ENCODE peak calls at places on chromosomes 16 and 17, in six cellular contexts. Y is cardiac muscle cell, F is GM23338, K is A549, D is uterus, I is heart left ventricle. G is an unnamed sample.

GRCh38 chr16:3948378-3948995 is 68.0 kb upstream of the CREBBP start:
- DNase-seq in I (no peak), Y (no peak), F (no peak), K (no peak), D (no peak), G (no peak)

GRCh38 chr17:22301353-22301745 is 609.0 kb downstream of the KCNJ18 start:
- DNase-seq in D (no peak), F (no peak), Y (no peak), K (no peak), I (no peak), G (no peak)

GRCh38 chr17:28745052-28745776 is 1.4 kb downstream of the TRAF4 start:
- DNase-seq in Y (peak), I (no peak), D (peak), K (peak), F (peak), G (no peak)

GRCh38 chr17:63701477-63702222 is 1.7 kb upstream of the LIMD2 start:
- DNase-seq in D (no peak), F (no peak), K (no peak), I (peak), Y (no peak), G (peak)

GRCh38 chr16:84774810-84775209 is 45.0 kb upstream of the CRISPLD2 start:
- DNase-seq in F (no peak), Y (peak), K (no peak), D (peak), I (no peak), G (peak)

GRCh38 chr16:50665128-50665878 is 15.8 kb downstream of the SNX20 start:
- DNase-seq in F (peak), Y (peak), I (peak), D (peak), K (peak), G (peak)

GRCh38 chr16:61500851-61501250 is 535.4 kb downstream of the CDH8 start:
- DNase-seq in Y (no peak), K (no peak), I (no peak), F (no peak), D (no peak), G (no peak)

GRCh38 chr17:50270430-50271172 is 3.7 kb upstream of the TMEM92 start:
- DNase-seq in Y (peak), D (peak), K (no peak), I (no peak), F (peak), G (peak)

GRCh38 chr16:14088155-14088753 is 17.1 kb downstream of the MRTFB start:
- DNase-seq in F (no peak), I (no peak), Y (peak), D (no peak), K (no peak), G (no peak)

GRCh38 chr17:6953689-6954088 is 42.2 kb upstream of the ALOX12 start:
- DNase-seq in K (no peak), Y (no peak), D (no peak), F (no peak), I (no peak), G (no peak)

GRCh38 chr17:37714897-37715296 is 30.0 kb downstream of the HNF1B start:
- DNase-seq in D (no peak), K (peak), F (no peak), Y (no peak), I (no peak), G (no peak)

GRCh38 chr17:35052240-35052608 is 11.3 kb downstream of the RFFL start:
- DNase-seq in I (no peak), Y (no peak), D (no peak), F (no peak), K (no peak), G (no peak)

GRCh38 chr17:28646039-28646754 is 1.2 kb upstream of the BLTP2 start:
- DNase-seq in I (no peak), Y (no peak), K (peak), D (no peak), F (no peak), G (no peak)

GRCh38 chr17:55702150-55702549 is 20.5 kb downstream of the TMEM100 start:
- DNase-seq in Y (no peak), D (no peak), I (no peak), F (no peak), K (no peak), G (no peak)

GRCh38 chr17:39016193-39017153 is 49.3 kb upstream of the FBXO47 start:
- DNase-seq in D (no peak), F (no peak), I (no peak), Y (peak), K (no peak), G (no peak)

GRCh38 chr16:88914750-88915368 is 48.4 kb upstream of the PABPN1L start:
- DNase-seq in D (no peak), I (no peak), F (no peak), K (no peak), Y (peak), G (no peak)

GRCh38 chr16:12426122-12426521 is 377.6 kb downstream of the CPPED1 start:
- DNase-seq in F (no peak), Y (peak), K (no peak), I (no peak), D (no peak), G (no peak)

GRCh38 chr16:9489823-9490467 is 398.5 kb downstream of the HAPSTR1 start:
- DNase-seq in K (peak), F (peak), Y (no peak), D (peak), I (peak), G (no peak)

GRCh38 chr16:67897231-67897630 is 4.2 kb downstream of the PSKH1 start:
- DNase-seq in I (no peak), K (no peak), Y (peak), F (no peak), D (no peak), G (no peak)

GRCh38 chr17:15892679-15893332 is 52.1 kb upstream of the ADORA2B start:
- DNase-seq in D (no peak), I (no peak), F (no peak), K (peak), Y (peak), G (no peak)

GRCh38 chr17:11744696-11745095 is 146.4 kb downstream of the DNAH9 start:
- DNase-seq in I (no peak), Y (no peak), F (no peak), K (no peak), D (no peak), G (no peak)

GRCh38 chr17:40025991-40026815 is 11.0 kb downstream of the CSF3 start:
- DNase-seq in F (no peak), D (no peak), Y (no peak), I (peak), K (no peak), G (no peak)

GRCh38 chr17:19386276-19386863 is 620 bp downstream of the MFAP4 start:
- DNase-seq in I (peak), F (peak), Y (peak), D (peak), K (peak), G (peak)

GRCh38 chr17:5283531-5284315 is 1.6 kb downstream of the RABEP1 start:
- DNase-seq in K (no peak), F (no peak), I (no peak), Y (peak), D (no peak), G (no peak)

GRCh38 chr17:27226611-27227234 is 67.2 kb upstream of the WSB1 start:
- DNase-seq in I (no peak), F (no peak), Y (peak), D (no peak), K (peak), G (no peak)

GRCh38 chr16:55465077-55465896 is 13.7 kb upstream of the MMP2 start:
- DNase-seq in D (peak), Y (peak), F (peak), K (peak), I (peak), G (peak)

GRCh38 chr16:88941051-88941932 is 35.7 kb downstream of the CBFA2T3 start:
- DNase-seq in I (peak), Y (no peak), K (no peak), D (no peak), F (peak), G (no peak)

GRCh38 chr16:19168173-19169080 is at the start of gene SYT17:
- DNase-seq in F (peak), D (no peak), K (peak), Y (no peak), I (no peak), G (no peak)

GRCh38 chr17:34248807-34249496 is 6.1 kb upstream of the CCL2 start:
- DNase-seq in K (no peak), F (no peak), Y (no peak), D (no peak), I (no peak), G (no peak)

GRCh38 chr17:57612202-57613071 is 132.7 kb downstream of the CCDC182 start:
- DNase-seq in Y (no peak), F (peak), D (no peak), I (no peak), K (no peak), G (no peak)

GRCh38 chr17:83152745-83153611 is 73.6 kb downstream of the METRNL start:
- DNase-seq in I (no peak), D (no peak), Y (no peak), K (no peak), F (no peak), G (peak)

GRCh38 chr16:27515874-27516353 is 33.8 kb downstream of the GTF3C1 start:
- DNase-seq in Y (peak), F (peak), D (no peak), K (peak), I (no peak), G (no peak)

GRCh38 chr17:76385892-76386786 is 1.7 kb downstream of the SPHK1 start:
- DNase-seq in F (peak), K (peak), D (peak), I (peak), Y (peak), G (peak)

GRCh38 chr16:54503011-54503410 is 216.4 kb upstream of the IRX3 start:
- DNase-seq in Y (peak), F (no peak), D (no peak), I (peak), K (no peak), G (no peak)

GRCh38 chr17:34275881-34276280 is 5.9 kb downstream of the CCL7 start:
- DNase-seq in D (no peak), Y (peak), K (peak), I (no peak), F (no peak), G (no peak)

GRCh38 chr17:17557796-17558195 is 33.7 kb downstream of the PEMT start:
- DNase-seq in F (no peak), D (no peak), I (no peak), K (no peak), Y (no peak), G (no peak)

GRCh38 chr17:72477529-72477928 is 356.7 kb downstream of the SOX9 start:
- DNase-seq in I (no peak), K (no peak), F (no peak), D (no peak), Y (no peak), G (no peak)

GRCh38 chr17:72476575-72476986 is 355.8 kb downstream of the SOX9 start:
- DNase-seq in I (no peak), D (no peak), F (peak), Y (no peak), K (no peak), G (no peak)

GRCh38 chr17:72476134-72476533 is 355.3 kb downstream of the SOX9 start:
- DNase-seq in F (no peak), K (no peak), I (no peak), D (no peak), Y (no peak), G (no peak)

GRCh38 chr17:72481572-72481971 is 360.8 kb downstream of the SOX9 start:
- DNase-seq in I (no peak), Y (no peak), F (no peak), D (no peak), K (no peak), G (no peak)

GRCh38 chr17:72479113-72479512 is 358.3 kb downstream of the SOX9 start:
- DNase-seq in I (no peak), D (no peak), Y (no peak), F (peak), K (peak), G (no peak)
- TF ChIP-seq CTCF in I (no peak), D (no peak), Y (no peak), F (peak), K (peak), G (no peak)

GRCh38 chr16:72996291-72997062 is 51.5 kb downstream of the ZFHX3 start:
- DNase-seq in I (no peak), D (no peak), K (no peak), Y (no peak), F (no peak), G (no peak)

GRCh38 chr16:72991645-72992044 is 56.3 kb downstream of the ZFHX3 start:
- DNase-seq in D (no peak), K (no peak), I (no peak), Y (no peak), F (no peak), G (no peak)

GRCh38 chr16:72992142-72992601 is 55.8 kb downstream of the ZFHX3 start:
- DNase-seq in I (no peak), K (no peak), Y (no peak), F (peak), D (no peak), G (no peak)

GRCh38 chr16:72997141-72997542 is 50.8 kb downstream of the ZFHX3 start:
- DNase-seq in F (no peak), I (no peak), Y (peak), K (no peak), D (peak), G (peak)

GRCh38 chr16:72995151-72995881 is 52.6 kb downstream of the ZFHX3 start:
- DNase-seq in D (no peak), Y (no peak), F (peak), I (no peak), K (peak), G (peak)
- TF ChIP-seq CTCF in D (no peak), Y (peak), F (peak), I (peak), K (peak), G (peak)

DNA sequence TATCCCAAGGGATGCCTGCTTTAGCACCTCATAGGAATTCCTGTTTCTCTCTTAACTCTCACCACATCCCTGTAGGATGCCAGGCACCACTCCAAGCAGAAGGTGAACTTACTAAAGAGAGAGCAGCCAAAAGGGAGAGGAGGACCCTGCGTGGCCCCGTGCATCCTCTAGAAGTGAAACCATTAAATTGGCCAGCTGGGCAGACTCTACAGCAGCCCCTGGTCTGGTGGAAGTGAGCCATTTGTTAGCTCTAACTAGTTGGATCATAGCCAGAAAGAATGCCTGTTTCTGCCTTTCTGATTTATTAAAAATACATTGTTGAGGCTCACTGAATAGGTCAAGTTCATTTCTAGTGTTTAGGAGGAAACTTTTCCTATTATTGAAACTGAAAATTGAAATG is 22.3 kb downstream of the TMEM11 start:
- DNase-seq in D (no peak), K (no peak), F (no peak), I (no peak), Y (no peak), G (no peak)
- TF ChIP-seq CTCF in D (no peak), K (no peak), F (no peak), I (no peak), Y (no peak), G (no peak)

GRCh38 chr17:65942592-65942991 is 249.3 kb downstream of the CEP112 start:
- DNase-seq in D (no peak), K (no peak), F (no peak), Y (no peak), I (no peak), G (no peak)

GRCh38 chr17:65936013-65936412 is 255.9 kb downstream of the CEP112 start:
- DNase-seq in Y (no peak), D (no peak), I (no peak), F (no peak), K (no peak), G (no peak)

DNA sequence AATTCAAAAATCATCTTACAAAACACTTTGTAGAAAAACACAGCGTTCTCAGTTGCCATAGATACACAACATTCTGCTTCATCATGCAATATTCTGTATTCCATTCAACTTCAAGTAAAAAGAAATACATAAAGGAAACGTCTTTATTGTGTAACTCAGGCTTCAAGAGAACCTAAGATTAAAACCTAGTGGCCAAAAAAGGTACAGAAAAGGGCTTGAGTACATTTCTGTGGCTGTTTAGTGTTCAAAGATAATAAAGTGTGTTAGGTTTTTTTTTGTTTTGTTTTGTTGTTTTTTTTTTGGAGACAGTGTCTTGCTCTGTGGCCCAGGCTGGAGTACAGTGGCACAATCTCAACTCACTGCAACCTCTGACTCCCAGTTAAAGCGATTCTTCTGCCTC is 250.4 kb downstream of the CEP112 start:
- DNase-seq in Y (peak), K (no peak), I (no peak), F (peak), D (no peak), G (no peak)
- TF ChIP-seq CTCF in Y (no peak), K (no peak), I (no peak), F (no peak), D (no peak), G (no peak)

DNA sequence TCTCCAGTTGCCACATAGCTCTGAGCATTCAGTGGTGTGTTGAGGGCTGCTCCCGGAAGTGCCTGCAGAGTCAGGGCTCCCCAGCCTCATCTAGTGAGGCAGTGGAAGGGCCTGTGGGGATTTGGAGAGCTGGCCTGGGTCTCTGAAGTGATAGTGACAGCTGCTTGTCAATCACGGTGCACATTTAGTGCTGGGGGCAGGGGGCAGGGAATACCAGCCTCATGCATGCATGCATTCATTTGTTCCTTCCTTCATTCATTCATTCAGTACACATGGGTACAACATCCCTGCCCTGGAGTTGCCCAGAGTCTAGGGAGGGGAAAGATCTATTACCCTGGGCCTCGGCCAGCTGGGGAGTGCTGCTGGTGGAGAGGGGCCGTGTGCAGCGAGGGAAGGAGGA is 11.3 kb upstream of the STH start:
- DNase-seq in K (no peak), I (no peak), D (no peak), Y (no peak), F (no peak), G (no peak)
- TF ChIP-seq CTCF in K (no peak), I (no peak), D (no peak), Y (no peak), F (no peak), G (no peak)

GRCh38 chr16:10918294-10919002 is 23.8 kb downstream of the DEXI start:
- DNase-seq in F (peak), D (peak), Y (peak), I (peak), K (peak), G (peak)
- TF ChIP-seq CTCF in F (peak), D (peak), Y (peak), I (peak), K (peak), G (peak)

DNA sequence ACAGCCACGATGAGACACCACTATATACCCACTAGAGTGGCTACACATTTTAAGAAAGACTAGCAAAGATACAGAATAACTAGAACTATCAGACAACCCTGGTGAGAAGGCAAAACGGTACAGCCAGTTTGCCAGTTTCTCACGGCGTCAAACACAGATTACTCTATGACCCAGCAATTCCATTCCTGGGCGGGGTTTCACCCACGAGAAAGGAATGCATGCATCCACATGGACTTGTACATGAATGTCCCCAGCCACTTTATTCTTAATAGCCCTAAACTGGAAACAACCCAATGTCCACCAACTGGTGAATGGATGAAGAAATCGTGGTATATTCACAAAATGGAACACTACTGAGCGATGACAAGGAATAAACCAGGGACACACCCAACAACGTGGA is 74.5 kb downstream of the MYH10 start:
- DNase-seq in I (no peak), Y (no peak), F (no peak), K (peak), D (no peak), G (no peak)
- TF ChIP-seq CTCF in I (no peak), Y (no peak), F (no peak), K (no peak), D (no peak), G (no peak)